ENCODE peak calls at places on chromosomes 1 and 21, in eight cellular contexts. One of them, this sample, is unnamed.

GRCh38 chr1:47793563-47793962 is 203.6 kb downstream of the TRABD2B start:
- DNase-seq in activated T-helper 1 cell treated with Interleukin-2 at 50 U/mL for 16 hours: no peak
- DNase-seq in NCI-H82: no peak
- DNase-seq in H1: no peak
- DNase-seq in activated effector memory CD4-positive, alpha-beta T cell treated with Interleukin-2 at 50 U/mL for 16 hours: no peak
- DNase-seq in small intestine: no peak
- DNase-seq in fibroblast of the aortic adventitia: no peak
- DNase-seq in T-helper 2 cell: no peak
- DNase-seq in this sample: no peak

GRCh38 chr21:40049031-40049958 is 182.1 kb downstream of the PCP4 start:
- DNase-seq in activated T-helper 1 cell treated with Interleukin-2 at 50 U/mL for 16 hours: no peak
- DNase-seq in NCI-H82: no peak
- DNase-seq in H1: no peak
- DNase-seq in activated effector memory CD4-positive, alpha-beta T cell treated with Interleukin-2 at 50 U/mL for 16 hours: no peak
- DNase-seq in small intestine: no peak
- DNase-seq in fibroblast of the aortic adventitia: no peak
- DNase-seq in T-helper 2 cell: no peak
- DNase-seq in this sample: no peak

GRCh38 chr1:25875856-25876692 is 566 bp upstream of the PAQR7 start:
- DNase-seq in activated T-helper 1 cell treated with Interleukin-2 at 50 U/mL for 16 hours: no peak
- DNase-seq in NCI-H82: no peak
- DNase-seq in H1: no peak
- DNase-seq in activated effector memory CD4-positive, alpha-beta T cell treated with Interleukin-2 at 50 U/mL for 16 hours: no peak
- DNase-seq in small intestine: peak; percentile 46
- DNase-seq in fibroblast of the aortic adventitia: no peak
- DNase-seq in T-helper 2 cell: no peak
- DNase-seq in this sample: no peak

GRCh38 chr21:42679982-42680330 is 26.5 kb downstream of the PDE9A start:
- DNase-seq in activated T-helper 1 cell treated with Interleukin-2 at 50 U/mL for 16 hours: no peak
- DNase-seq in NCI-H82: no peak
- DNase-seq in H1: no peak
- DNase-seq in activated effector memory CD4-positive, alpha-beta T cell treated with Interleukin-2 at 50 U/mL for 16 hours: no peak
- DNase-seq in small intestine: no peak
- DNase-seq in fibroblast of the aortic adventitia: no peak
- DNase-seq in T-helper 2 cell: no peak
- DNase-seq in this sample: no peak

GRCh38 chr1:46179138-46180081 is 3.1 kb upstream of the P3R3URF start:
- DNase-seq in activated T-helper 1 cell treated with Interleukin-2 at 50 U/mL for 16 hours: peak; percentile 37
- DNase-seq in NCI-H82: peak; percentile 95
- DNase-seq in H1: peak; percentile 85
- DNase-seq in activated effector memory CD4-positive, alpha-beta T cell treated with Interleukin-2 at 50 U/mL for 16 hours: peak; percentile 40
- DNase-seq in small intestine: peak; percentile 93
- DNase-seq in fibroblast of the aortic adventitia: peak; percentile 90
- DNase-seq in T-helper 2 cell: peak; percentile 64
- DNase-seq in this sample: peak; percentile 32

GRCh38 chr1:106276856-106277255 is 779.6 kb upstream of the PRMT6 start:
- DNase-seq in activated T-helper 1 cell treated with Interleukin-2 at 50 U/mL for 16 hours: no peak
- DNase-seq in NCI-H82: no peak
- DNase-seq in H1: no peak
- DNase-seq in activated effector memory CD4-positive, alpha-beta T cell treated with Interleukin-2 at 50 U/mL for 16 hours: no peak
- DNase-seq in small intestine: no peak
- DNase-seq in fibroblast of the aortic adventitia: no peak
- DNase-seq in T-helper 2 cell: no peak
- DNase-seq in this sample: no peak

GRCh38 chr1:998051-998821 is 1.7 kb downstream of the HES4 start:
- DNase-seq in activated T-helper 1 cell treated with Interleukin-2 at 50 U/mL for 16 hours: no peak
- DNase-seq in NCI-H82: no peak
- DNase-seq in H1: peak; percentile 63
- DNase-seq in activated effector memory CD4-positive, alpha-beta T cell treated with Interleukin-2 at 50 U/mL for 16 hours: no peak
- DNase-seq in small intestine: no peak
- DNase-seq in fibroblast of the aortic adventitia: no peak
- DNase-seq in T-helper 2 cell: no peak
- DNase-seq in this sample: no peak

GRCh38 chr1:170711682-170712081 is 47.8 kb downstream of the PRRX1 start:
- DNase-seq in activated T-helper 1 cell treated with Interleukin-2 at 50 U/mL for 16 hours: no peak
- DNase-seq in NCI-H82: no peak
- DNase-seq in H1: no peak
- DNase-seq in activated effector memory CD4-positive, alpha-beta T cell treated with Interleukin-2 at 50 U/mL for 16 hours: no peak
- DNase-seq in small intestine: no peak
- DNase-seq in fibroblast of the aortic adventitia: peak; percentile 91
- DNase-seq in T-helper 2 cell: no peak
- DNase-seq in this sample: no peak

GRCh38 chr21:41816583-41817165 is 49.8 kb upstream of the RIPK4 start:
- DNase-seq in activated T-helper 1 cell treated with Interleukin-2 at 50 U/mL for 16 hours: peak; percentile 28
- DNase-seq in NCI-H82: peak; percentile 66
- DNase-seq in H1: peak; percentile 78
- DNase-seq in activated effector memory CD4-positive, alpha-beta T cell treated with Interleukin-2 at 50 U/mL for 16 hours: peak; percentile 40
- DNase-seq in small intestine: peak; percentile 57
- DNase-seq in fibroblast of the aortic adventitia: peak; percentile 56
- DNase-seq in T-helper 2 cell: peak; percentile 57
- DNase-seq in this sample: no peak

GRCh38 chr1:18297896-18298648 is 182.7 kb upstream of the KLHDC7A start:
- DNase-seq in activated T-helper 1 cell treated with Interleukin-2 at 50 U/mL for 16 hours: no peak
- DNase-seq in NCI-H82: no peak
- DNase-seq in H1: peak; percentile 80
- DNase-seq in activated effector memory CD4-positive, alpha-beta T cell treated with Interleukin-2 at 50 U/mL for 16 hours: no peak
- DNase-seq in small intestine: no peak
- DNase-seq in fibroblast of the aortic adventitia: no peak
- DNase-seq in T-helper 2 cell: no peak
- DNase-seq in this sample: no peak

GRCh38 chr1:8554956-8555534 is 237.1 kb downstream of the SLC45A1 start:
- DNase-seq in activated T-helper 1 cell treated with Interleukin-2 at 50 U/mL for 16 hours: no peak
- DNase-seq in NCI-H82: no peak
- DNase-seq in H1: no peak
- DNase-seq in activated effector memory CD4-positive, alpha-beta T cell treated with Interleukin-2 at 50 U/mL for 16 hours: no peak
- DNase-seq in small intestine: no peak
- DNase-seq in fibroblast of the aortic adventitia: peak; percentile 55
- DNase-seq in T-helper 2 cell: peak; percentile 38
- DNase-seq in this sample: no peak

GRCh38 chr1:156704930-156705320 is 458 bp downstream of the CRABP2 start:
- DNase-seq in activated T-helper 1 cell treated with Interleukin-2 at 50 U/mL for 16 hours: no peak
- DNase-seq in NCI-H82: peak; percentile 47
- DNase-seq in H1: peak; percentile 64
- DNase-seq in activated effector memory CD4-positive, alpha-beta T cell treated with Interleukin-2 at 50 U/mL for 16 hours: no peak
- DNase-seq in small intestine: no peak
- DNase-seq in fibroblast of the aortic adventitia: peak; percentile 75
- DNase-seq in T-helper 2 cell: no peak
- DNase-seq in this sample: no peak

GRCh38 chr1:55244476-55245109 is 29.4 kb upstream of the USP24 start:
- DNase-seq in activated T-helper 1 cell treated with Interleukin-2 at 50 U/mL for 16 hours: no peak
- DNase-seq in NCI-H82: no peak
- DNase-seq in H1: no peak
- DNase-seq in activated effector memory CD4-positive, alpha-beta T cell treated with Interleukin-2 at 50 U/mL for 16 hours: no peak
- DNase-seq in small intestine: no peak
- DNase-seq in fibroblast of the aortic adventitia: peak; percentile 33
- DNase-seq in T-helper 2 cell: no peak
- DNase-seq in this sample: no peak

GRCh38 chr1:63024132-63024531 is 240.2 kb downstream of the ATG4C start:
- DNase-seq in activated T-helper 1 cell treated with Interleukin-2 at 50 U/mL for 16 hours: no peak
- DNase-seq in NCI-H82: no peak
- DNase-seq in H1: no peak
- DNase-seq in activated effector memory CD4-positive, alpha-beta T cell treated with Interleukin-2 at 50 U/mL for 16 hours: no peak
- DNase-seq in small intestine: no peak
- DNase-seq in fibroblast of the aortic adventitia: no peak
- DNase-seq in T-helper 2 cell: no peak
- DNase-seq in this sample: no peak

GRCh38 chr1:115134850-115135484 is 45.7 kb upstream of the TSPAN2 start:
- DNase-seq in activated T-helper 1 cell treated with Interleukin-2 at 50 U/mL for 16 hours: no peak
- DNase-seq in NCI-H82: no peak
- DNase-seq in H1: no peak
- DNase-seq in activated effector memory CD4-positive, alpha-beta T cell treated with Interleukin-2 at 50 U/mL for 16 hours: no peak
- DNase-seq in small intestine: no peak
- DNase-seq in fibroblast of the aortic adventitia: peak; percentile 90
- DNase-seq in T-helper 2 cell: no peak
- DNase-seq in this sample: no peak

GRCh38 chr21:44834951-44835646 is 17.2 kb upstream of the SUMO3 start:
- DNase-seq in activated T-helper 1 cell treated with Interleukin-2 at 50 U/mL for 16 hours: no peak
- DNase-seq in NCI-H82: no peak
- DNase-seq in H1: no peak
- DNase-seq in activated effector memory CD4-positive, alpha-beta T cell treated with Interleukin-2 at 50 U/mL for 16 hours: no peak
- DNase-seq in small intestine: peak; percentile 44
- DNase-seq in fibroblast of the aortic adventitia: no peak
- DNase-seq in T-helper 2 cell: no peak
- DNase-seq in this sample: no peak

GRCh38 chr1:91546876-91547275 is 46.2 kb downstream of the CDC7 start:
- DNase-seq in activated T-helper 1 cell treated with Interleukin-2 at 50 U/mL for 16 hours: no peak
- DNase-seq in NCI-H82: no peak
- DNase-seq in H1: peak; percentile 59
- DNase-seq in activated effector memory CD4-positive, alpha-beta T cell treated with Interleukin-2 at 50 U/mL for 16 hours: no peak
- DNase-seq in small intestine: no peak
- DNase-seq in fibroblast of the aortic adventitia: no peak
- DNase-seq in T-helper 2 cell: no peak
- DNase-seq in this sample: no peak

GRCh38 chr1:202034683-202035462 is 24.5 kb downstream of the ELF3 start:
- DNase-seq in activated T-helper 1 cell treated with Interleukin-2 at 50 U/mL for 16 hours: no peak
- DNase-seq in NCI-H82: peak; percentile 95
- DNase-seq in H1: no peak
- DNase-seq in activated effector memory CD4-positive, alpha-beta T cell treated with Interleukin-2 at 50 U/mL for 16 hours: no peak
- DNase-seq in small intestine: peak; percentile 98
- DNase-seq in fibroblast of the aortic adventitia: peak; percentile 99
- DNase-seq in T-helper 2 cell: no peak
- DNase-seq in this sample: no peak

GRCh38 chr1:5623399-5623798 is 368.8 kb downstream of the NPHP4 start:
- DNase-seq in activated T-helper 1 cell treated with Interleukin-2 at 50 U/mL for 16 hours: no peak
- DNase-seq in NCI-H82: no peak
- DNase-seq in H1: no peak
- DNase-seq in activated effector memory CD4-positive, alpha-beta T cell treated with Interleukin-2 at 50 U/mL for 16 hours: no peak
- DNase-seq in small intestine: no peak
- DNase-seq in fibroblast of the aortic adventitia: no peak
- DNase-seq in T-helper 2 cell: no peak
- DNase-seq in this sample: no peak

GRCh38 chr1:3245344-3245743 is 176.3 kb downstream of the PRDM16 start:
- DNase-seq in activated T-helper 1 cell treated with Interleukin-2 at 50 U/mL for 16 hours: no peak
- DNase-seq in NCI-H82: no peak
- DNase-seq in H1: no peak
- DNase-seq in activated effector memory CD4-positive, alpha-beta T cell treated with Interleukin-2 at 50 U/mL for 16 hours: no peak
- DNase-seq in small intestine: no peak
- DNase-seq in fibroblast of the aortic adventitia: no peak
- DNase-seq in T-helper 2 cell: no peak
- DNase-seq in this sample: no peak

GRCh38 chr1:94270801-94271203 is 33.4 kb upstream of the ARHGAP29 start:
- DNase-seq in activated T-helper 1 cell treated with Interleukin-2 at 50 U/mL for 16 hours: no peak
- DNase-seq in NCI-H82: no peak
- DNase-seq in H1: no peak
- DNase-seq in activated effector memory CD4-positive, alpha-beta T cell treated with Interleukin-2 at 50 U/mL for 16 hours: no peak
- DNase-seq in small intestine: no peak
- DNase-seq in fibroblast of the aortic adventitia: peak; percentile 79
- DNase-seq in T-helper 2 cell: no peak
- DNase-seq in this sample: no peak

GRCh38 chr1:209815931-209816338 is 10.0 kb upstream of the IRF6 start:
- DNase-seq in activated T-helper 1 cell treated with Interleukin-2 at 50 U/mL for 16 hours: no peak
- DNase-seq in NCI-H82: no peak
- DNase-seq in H1: no peak
- DNase-seq in activated effector memory CD4-positive, alpha-beta T cell treated with Interleukin-2 at 50 U/mL for 16 hours: no peak
- DNase-seq in small intestine: no peak
- DNase-seq in fibroblast of the aortic adventitia: no peak
- DNase-seq in T-helper 2 cell: no peak
- DNase-seq in this sample: no peak